ENCODE peak calls at places on chromosomes 4 and X, in nine cellular contexts. One of them, this sample, is unnamed.

GRCh38 chrX:72126539-72127140 is 5.1 kb downstream of the RTL5 start:
- DNase-seq in endothelial cell: peak; percentile 79
- DNase-seq in mucosa of gallbladder: peak; percentile 86
- DNase-seq in foreskin fibroblast: peak; percentile 86
- DNase-seq in OCI-M1: peak; percentile 88
- DNase-seq in HS-27A: peak; percentile 29
- DNase-seq in substantia nigra: peak; percentile 52
- DNase-seq in PC-3: peak; percentile 86
- DNase-seq in GM03348: peak; percentile 84
- DNase-seq in this sample: peak; percentile 75

GRCh38 chrX:103212749-103213457 is 2.0 kb upstream of the BEX4 start:
- DNase-seq in endothelial cell: no peak
- DNase-seq in mucosa of gallbladder: no peak
- DNase-seq in PC-3: no peak
- DNase-seq in foreskin fibroblast: no peak
- DNase-seq in substantia nigra: no peak
- DNase-seq in HS-27A: no peak
- DNase-seq in OCI-M1: no peak
- DNase-seq in GM03348: no peak
- DNase-seq in this sample: no peak

GRCh38 chrX:87299563-87300160 is 217.9 kb upstream of the KLHL4 start:
- DNase-seq in mucosa of gallbladder: no peak
- DNase-seq in PC-3: peak; percentile 49
- DNase-seq in HS-27A: no peak
- DNase-seq in endothelial cell: no peak
- DNase-seq in substantia nigra: no peak
- DNase-seq in OCI-M1: peak; percentile 47
- DNase-seq in foreskin fibroblast: peak; percentile 2
- DNase-seq in GM03348: peak; percentile 1
- DNase-seq in this sample: peak; percentile 16

GRCh38 chr4:27791640-27792039 is 931.0 kb downstream of the STIM2 start:
- DNase-seq in HS-27A: no peak
- DNase-seq in foreskin fibroblast: peak; percentile 4
- DNase-seq in substantia nigra: no peak
- DNase-seq in GM03348: peak; percentile 56
- DNase-seq in endothelial cell: no peak
- DNase-seq in OCI-M1: no peak
- DNase-seq in PC-3: peak; percentile 80
- DNase-seq in mucosa of gallbladder: no peak
- DNase-seq in this sample: no peak

GRCh38 chr4:95835672-95836071 is 4.2 kb upstream of the PDHA2 start:
- DNase-seq in OCI-M1: peak; percentile 72
- DNase-seq in PC-3: peak; percentile 23
- DNase-seq in mucosa of gallbladder: no peak
- DNase-seq in GM03348: no peak
- DNase-seq in foreskin fibroblast: no peak
- DNase-seq in substantia nigra: peak; percentile 2
- DNase-seq in endothelial cell: peak; percentile 22
- DNase-seq in HS-27A: no peak
- DNase-seq in this sample: peak; percentile 8

GRCh38 chrX:151789179-151789800 is 54.7 kb downstream of the CNGA2 start:
- DNase-seq in substantia nigra: no peak
- DNase-seq in OCI-M1: no peak
- DNase-seq in PC-3: peak; percentile 63
- DNase-seq in HS-27A: peak; percentile 33
- DNase-seq in foreskin fibroblast: peak; percentile 89
- DNase-seq in mucosa of gallbladder: peak; percentile 22
- DNase-seq in endothelial cell: no peak
- DNase-seq in GM03348: peak; percentile 80
- DNase-seq in this sample: no peak

GRCh38 chr4:107988763-107989035 is 990 bp upstream of the HADH start:
- DNase-seq in mucosa of gallbladder: no peak
- DNase-seq in foreskin fibroblast: no peak
- DNase-seq in OCI-M1: no peak
- DNase-seq in HS-27A: no peak
- DNase-seq in endothelial cell: no peak
- DNase-seq in substantia nigra: no peak
- DNase-seq in GM03348: no peak
- DNase-seq in PC-3: no peak
- DNase-seq in this sample: no peak

GRCh38 chrX:10622197-10622596 is 1.8 kb upstream of the MID1 start:
- DNase-seq in substantia nigra: no peak
- DNase-seq in endothelial cell: no peak
- DNase-seq in OCI-M1: no peak
- DNase-seq in mucosa of gallbladder: no peak
- DNase-seq in HS-27A: no peak
- DNase-seq in GM03348: no peak
- DNase-seq in PC-3: peak; percentile 57
- DNase-seq in foreskin fibroblast: peak; percentile 35
- DNase-seq in this sample: no peak

GRCh38 chr4:112290341-112290740 is 4.6 kb upstream of the TIFA start:
- DNase-seq in GM03348: no peak
- DNase-seq in endothelial cell: no peak
- DNase-seq in HS-27A: no peak
- DNase-seq in OCI-M1: no peak
- DNase-seq in foreskin fibroblast: no peak
- DNase-seq in mucosa of gallbladder: no peak
- DNase-seq in PC-3: no peak
- DNase-seq in substantia nigra: no peak
- DNase-seq in this sample: no peak

GRCh38 chr4:7699040-7699439 is 240.6 kb downstream of the AFAP1 start:
- DNase-seq in endothelial cell: no peak
- DNase-seq in substantia nigra: no peak
- DNase-seq in HS-27A: no peak
- DNase-seq in mucosa of gallbladder: peak; percentile 31
- DNase-seq in foreskin fibroblast: peak; percentile 22
- DNase-seq in PC-3: no peak
- DNase-seq in GM03348: peak; percentile 96
- DNase-seq in OCI-M1: no peak
- DNase-seq in this sample: no peak

GRCh38 chr4:66052426-66052825 is 382.1 kb upstream of the EPHA5 start:
- DNase-seq in endothelial cell: no peak
- DNase-seq in OCI-M1: no peak
- DNase-seq in HS-27A: no peak
- DNase-seq in mucosa of gallbladder: no peak
- DNase-seq in foreskin fibroblast: no peak
- DNase-seq in substantia nigra: no peak
- DNase-seq in PC-3: no peak
- DNase-seq in GM03348: no peak
- DNase-seq in this sample: no peak

GRCh38 chr4:173318648-173319211 is 15.4 kb downstream of the HMGB2 start:
- DNase-seq in mucosa of gallbladder: no peak
- DNase-seq in GM03348: peak; percentile 23
- DNase-seq in OCI-M1: peak; percentile 73
- DNase-seq in endothelial cell: no peak
- DNase-seq in HS-27A: no peak
- DNase-seq in substantia nigra: no peak
- DNase-seq in foreskin fibroblast: peak; percentile 64
- DNase-seq in PC-3: peak; percentile 56
- DNase-seq in this sample: no peak

GRCh38 chrX:24925430-24925829 is 90.3 kb downstream of the ARX start:
- DNase-seq in endothelial cell: no peak
- DNase-seq in foreskin fibroblast: peak; percentile 11
- DNase-seq in mucosa of gallbladder: no peak
- DNase-seq in GM03348: no peak
- DNase-seq in HS-27A: no peak
- DNase-seq in PC-3: peak; percentile 49
- DNase-seq in substantia nigra: no peak
- DNase-seq in OCI-M1: no peak
- DNase-seq in this sample: no peak

GRCh38 chr4:788636-789297 is 37.2 kb downstream of the CPLX1 start:
- DNase-seq in HS-27A: no peak
- DNase-seq in OCI-M1: no peak
- DNase-seq in foreskin fibroblast: peak; percentile 29
- DNase-seq in mucosa of gallbladder: no peak
- DNase-seq in substantia nigra: no peak
- DNase-seq in GM03348: no peak
- DNase-seq in PC-3: no peak
- DNase-seq in endothelial cell: no peak
- DNase-seq in this sample: no peak

GRCh38 chr4:38094419-38094818 is 134.2 kb downstream of the PTTG2 start:
- DNase-seq in foreskin fibroblast: no peak
- DNase-seq in GM03348: no peak
- DNase-seq in substantia nigra: no peak
- DNase-seq in HS-27A: no peak
- DNase-seq in mucosa of gallbladder: peak; percentile 51
- DNase-seq in PC-3: no peak
- DNase-seq in OCI-M1: peak; percentile 89
- DNase-seq in endothelial cell: peak; percentile 51
- DNase-seq in this sample: no peak

GRCh38 chr4:137703225-137703624 is 170.9 kb upstream of the PCDH18 start:
- DNase-seq in foreskin fibroblast: no peak
- DNase-seq in substantia nigra: no peak
- DNase-seq in mucosa of gallbladder: no peak
- DNase-seq in PC-3: no peak
- DNase-seq in OCI-M1: no peak
- DNase-seq in GM03348: no peak
- DNase-seq in HS-27A: no peak
- DNase-seq in endothelial cell: no peak
- DNase-seq in this sample: no peak